ENCODE peak calls at places on chromosome 4, in seven cellular contexts. G, Z, I, A, P, Q and B are unnamed samples.
A peak's percentile ranks its signal among the peaks of the same experiment; 100 is the strongest.

GRCh38 chr4:140135529-140136021 is 18.4 kb downstream of the MAML3 start:
- DNase-seq in Z (no peak), I (no peak), Q (peak; percentile 41), A (no peak), P (peak; percentile 42), G (no peak), B (no peak)

GRCh38 chr4:80305466-80305865 is 30.1 kb upstream of the CFAP299 start:
- DNase-seq in I (no peak), G (no peak), P (peak; percentile 79), Q (no peak), Z (no peak), A (no peak), B (no peak)

GRCh38 chr4:125244848-125245450 is 69.8 kb upstream of the FAT4 start:
- DNase-seq in Q (no peak), G (no peak), P (peak; percentile 43), A (no peak), I (no peak), Z (no peak), B (peak; percentile 28)

GRCh38 chr4:168621806-168622589 is 125.1 kb downstream of the PALLD start:
- DNase-seq in P (peak; percentile 79), I (no peak), G (no peak), Z (no peak), Q (no peak), A (no peak), B (no peak)

GRCh38 chr4:184804621-184805020 is 21.1 kb downstream of the ACSL1 start:
- DNase-seq in P (no peak), A (no peak), I (no peak), G (no peak), Q (no peak), Z (no peak), B (no peak)

GRCh38 chr4:121050251-121050650 is 22.1 kb downstream of the NDNF start:
- DNase-seq in P (no peak), G (no peak), Q (no peak), A (no peak), Z (no peak), I (no peak), B (peak; percentile 58)

GRCh38 chr4:86449746-86450145 is 89.9 kb upstream of the MAPK10 start:
- DNase-seq in Z (no peak), Q (no peak), G (no peak), A (no peak), P (no peak), I (no peak), B (no peak)

GRCh38 chr4:150818661-150819060 is 196.4 kb downstream of the LRBA start:
- DNase-seq in I (no peak), Q (no peak), G (no peak), Z (no peak), P (peak; percentile 26), A (no peak), B (no peak)

GRCh38 chr4:185726931-185727330 is 85.1 kb downstream of the SORBS2 start:
- DNase-seq in A (no peak), Z (no peak), I (no peak), G (no peak), Q (no peak), P (peak; percentile 70), B (no peak)

GRCh38 chr4:146943691-146944375 is 1.8 kb downstream of the TTC29 start:
- DNase-seq in I (no peak), A (no peak), P (no peak), Z (no peak), G (no peak), Q (no peak), B (no peak)

GRCh38 chr4:171517883-171518282 is 295.3 kb upstream of the GALNTL6 start:
- DNase-seq in I (no peak), P (no peak), Q (no peak), G (no peak), Z (no peak), A (no peak), B (no peak)

GRCh38 chr4:20847124-20847747 is 147.0 kb downstream of the PACRGL start:
- DNase-seq in A (no peak), Q (no peak), G (no peak), P (peak; percentile 13), I (no peak), Z (no peak), B (no peak)

GRCh38 chr4:149972407-149972806 is 105.8 kb upstream of the DCLK2 start:
- DNase-seq in G (no peak), P (peak; percentile 22), Z (no peak), A (no peak), Q (no peak), I (no peak), B (no peak)

GRCh38 chr4:100891808-100892207 is 374.0 kb upstream of the EMCN start:
- DNase-seq in Q (no peak), A (no peak), G (no peak), I (no peak), P (no peak), Z (no peak), B (no peak)

GRCh38 chr4:1491630-1492457 is 85.6 kb upstream of the NKX1-1 start:
- DNase-seq in I (no peak), Z (no peak), A (peak; percentile 36), Q (no peak), G (no peak), P (no peak), B (no peak)

GRCh38 chr4:169209388-169209883 is 61.3 kb downstream of the SH3RF1 start:
- DNase-seq in Q (no peak), I (no peak), A (no peak), Z (no peak), P (no peak), G (no peak), B (no peak)

GRCh38 chr4:101400096-101400495 is 52.8 kb upstream of the PPP3CA start:
- DNase-seq in A (no peak), I (no peak), Z (no peak), G (no peak), Q (no peak), P (peak; percentile 69), B (no peak)

GRCh38 chr4:97953171-97953570 is 190.1 kb downstream of the STPG2 start:
- DNase-seq in Q (no peak), Z (no peak), I (no peak), P (no peak), G (no peak), A (no peak), B (peak; percentile 93)

GRCh38 chr4:1842993-1843448 is 12.9 kb downstream of the LETM1 start:
- DNase-seq in Z (no peak), A (no peak), P (peak; percentile 90), G (no peak), Q (no peak), I (no peak), B (no peak)

GRCh38 chr4:107133965-107134364 is 97.9 kb upstream of the DKK2 start:
- DNase-seq in Q (no peak), Z (no peak), I (no peak), G (no peak), A (no peak), P (no peak), B (no peak)

GRCh38 chr4:102789317-102789717 is 28.5 kb upstream of the MANBA start:
- DNase-seq in I (no peak), A (no peak), Z (no peak), Q (no peak), P (peak; percentile 76), G (no peak), B (no peak)

GRCh38 chr4:107843394-107843793 is 18.7 kb downstream of the SGMS2 start:
- DNase-seq in A (no peak), P (no peak), Q (no peak), G (no peak), Z (no peak), I (no peak), B (no peak)

GRCh38 chr4:45437381-45437780 is 686.5 kb downstream of the GABRG1 start:
- DNase-seq in A (no peak), Z (no peak), I (no peak), G (no peak), Q (no peak), P (no peak), B (no peak)

GRCh38 chr4:2937986-2938385 is 25.2 kb downstream of the NOP14 start:
- DNase-seq in Q (no peak), Z (no peak), P (no peak), A (peak; percentile 9), G (no peak), I (peak; percentile 37), B (no peak)

GRCh38 chr4:68463796-68464195 is 16.5 kb downstream of the TMPRSS11E start:
- DNase-seq in Q (no peak), A (no peak), Z (no peak), G (no peak), I (no peak), P (peak; percentile 58), B (no peak)

GRCh38 chr4:74578329-74578728 is 133.4 kb downstream of the AREG start:
- DNase-seq in G (no peak), A (no peak), Z (no peak), Q (no peak), I (no peak), P (no peak), B (no peak)

GRCh38 chr4:152181150-152181549 is 354.7 kb downstream of the FBXW7 start:
- DNase-seq in G (no peak), Z (no peak), P (no peak), I (no peak), Q (no peak), A (no peak), B (no peak)

GRCh38 chr4:37936889-37937498 is 23.2 kb upstream of the PTTG2 start:
- DNase-seq in A (no peak), Z (no peak), P (no peak), G (no peak), I (no peak), Q (peak; percentile 67), B (no peak)

GRCh38 chr4:176443117-176443516 is 123.4 kb downstream of the SPCS3 start:
- DNase-seq in P (peak; percentile 95), Z (no peak), G (no peak), A (no peak), Q (no peak), I (no peak), B (no peak)

GRCh38 chr4:110088670-110089069 is 109.7 kb downstream of the ELOVL6 start:
- DNase-seq in I (no peak), A (no peak), G (no peak), Z (no peak), P (peak; percentile 63), Q (no peak), B (peak; percentile 32)

GRCh38 chr4:56958111-56958517 is 19.3 kb downstream of the NOA1 start:
- DNase-seq in Q (peak; percentile 83), I (no peak), G (no peak), P (peak; percentile 99), A (peak; percentile 34), Z (no peak), B (no peak)

GRCh38 chr4:139144161-139144859 is 32.7 kb downstream of the ELF2 start:
- DNase-seq in Q (peak; percentile 28), G (no peak), Z (no peak), A (no peak), I (no peak), P (peak; percentile 67), B (no peak)

GRCh38 chr4:8726344-8726851 is 133.8 kb downstream of the CPZ start:
- DNase-seq in A (no peak), Q (peak; percentile 14), G (no peak), P (no peak), Z (no peak), I (peak; percentile 21), B (no peak)

GRCh38 chr4:185626798-185627197 is 91.5 kb upstream of the PDLIM3 start:
- DNase-seq in P (no peak), G (no peak), Q (no peak), A (no peak), Z (no peak), I (no peak), B (no peak)

GRCh38 chr4:92198711-92199110 is 105.1 kb upstream of the GRID2 start:
- DNase-seq in Q (no peak), I (no peak), A (no peak), Z (no peak), P (peak; percentile 24), G (no peak), B (no peak)

GRCh38 chr4:119728692-119729593 is 100.3 kb upstream of the PDE5A start:
- DNase-seq in G (no peak), Z (no peak), P (no peak), I (no peak), A (no peak), Q (no peak), B (no peak)

GRCh38 chr4:186617921-186618320 is 62.6 kb upstream of the MTNR1A start:
- DNase-seq in I (no peak), A (no peak), Z (no peak), G (no peak), Q (no peak), P (peak; percentile 67), B (no peak)

GRCh38 chr4:13207224-13207623 is 276.9 kb downstream of the RAB28 start:
- DNase-seq in P (no peak), A (no peak), Q (no peak), I (no peak), Z (no peak), G (no peak), B (no peak)